ENCODE peak calls at places on chromosomes 2 and 18, in eight cellular contexts. F is myocyte; D is kidney tubule cell; N is stimulated activated CD4-positive, alpha-beta T cell treated with anti-CD3 and anti-CD28 coated beads, TNF-alpha, amount 100 ng/mL, for 1 hour; K is neuronal stem cell; T is AG09319; S is small intestine; Q is fibroblast of lung. C is an unnamed sample.

GRCh38 chr2:165815742-165816141 is 21.7 kb upstream of the GALNT3 start:
- DNase-seq in T (no peak), S (no peak), N (no peak), K (no peak), Q (no peak), F (no peak), D (no peak), C (no peak)

GRCh38 chr2:16080071-16080470 is 139.7 kb downstream of the MYCN start:
- DNase-seq in S (no peak), F (no peak), D (no peak), Q (no peak), K (no peak), T (no peak), N (no peak), C (no peak)

GRCh38 chr2:17520761-17521160 is 2.5 kb upstream of the RAD51AP2 start:
- DNase-seq in Q (no peak), T (no peak), D (no peak), K (no peak), N (no peak), S (no peak), F (no peak), C (no peak)

GRCh38 chr2:201633862-201634261 is 9.4 kb downstream of the TMEM237 start:
- DNase-seq in F (no peak), K (no peak), S (no peak), T (no peak), Q (no peak), D (no peak), N (no peak), C (no peak)

GRCh38 chr18:44474596-44474995 is 206.1 kb upstream of the SETBP1 start:
- DNase-seq in Q (no peak), K (no peak), N (no peak), F (no peak), S (no peak), T (no peak), D (no peak), C (no peak)

GRCh38 chr2:231531408-231532188 is 1.4 kb upstream of the NMUR1 start:
- DNase-seq in N (no peak), K (no peak), T (no peak), S (no peak), Q (peak), F (no peak), D (no peak), C (no peak)

GRCh38 chr18:2880473-2880872 is 33.7 kb downstream of the EMILIN2 start:
- DNase-seq in T (no peak), F (no peak), K (no peak), Q (no peak), N (no peak), S (no peak), D (no peak), C (no peak)

GRCh38 chr2:10028988-10029874 is 14.1 kb upstream of the KLF11 start:
- DNase-seq in K (no peak), D (no peak), F (no peak), T (no peak), N (no peak), Q (no peak), S (no peak), C (no peak)

GRCh38 chr2:200185575-200186103 is 120.9 kb upstream of the SPATS2L start:
- DNase-seq in Q (no peak), K (no peak), F (no peak), N (no peak), D (no peak), T (no peak), S (no peak), C (no peak)

GRCh38 chr2:65429799-65430514 is 2.4 kb downstream of the SPRED2 start:
- DNase-seq in N (no peak), K (no peak), Q (no peak), D (no peak), S (peak), T (no peak), F (no peak), C (no peak)

GRCh38 chr2:173963323-173963816 is 1.8 kb downstream of the SP3 start:
- DNase-seq in F (peak), Q (peak), K (no peak), N (no peak), D (peak), T (peak), S (peak), C (no peak)

GRCh38 chr2:241835605-241836004 is 23.1 kb downstream of the PDCD1 start:
- DNase-seq in F (peak), K (no peak), N (no peak), Q (no peak), D (no peak), S (no peak), T (no peak), C (no peak)

GRCh38 chr2:191171708-191172355 is 21.0 kb upstream of the STAT4 start:
- DNase-seq in F (peak), K (peak), S (no peak), D (peak), T (peak), N (no peak), Q (peak), C (no peak)

GRCh38 chr2:143139835-143140393 is 10.7 kb downstream of the ARHGAP15 start:
- DNase-seq in S (no peak), D (no peak), F (no peak), Q (no peak), T (no peak), K (no peak), N (no peak), C (no peak)

GRCh38 chr2:86649119-86649947 is 25.7 kb upstream of the RNF103 start:
- DNase-seq in F (no peak), N (no peak), D (peak), Q (no peak), T (no peak), S (peak), K (no peak), C (no peak)

GRCh38 chr2:238728322-238729260 is 119.3 kb upstream of the TWIST2 start:
- DNase-seq in Q (peak), D (no peak), T (peak), S (no peak), N (no peak), F (peak), K (no peak), C (no peak)

GRCh38 chr2:239762742-239763269 is 262.3 kb downstream of the NDUFA10 start:
- DNase-seq in F (peak), K (no peak), Q (no peak), D (no peak), N (no peak), T (no peak), S (no peak), C (no peak)

GRCh38 chr2:168348076-168348475 is 100.7 kb upstream of the STK39 start:
- DNase-seq in N (no peak), T (no peak), K (peak), F (peak), Q (peak), S (peak), D (peak), C (no peak)

GRCh38 chr18:6561029-6561861 is 146.5 kb upstream of the L3MBTL4 start:
- DNase-seq in T (no peak), K (no peak), D (no peak), S (no peak), Q (peak), N (no peak), F (no peak), C (no peak)

GRCh38 chr2:37997629-37998028 is 72.5 kb downstream of the RMDN2 start:
- DNase-seq in N (no peak), D (peak), T (no peak), F (peak), S (peak), K (no peak), Q (peak), C (no peak)

GRCh38 chr2:219571311-219572236 is at the start of gene OBSL1:
- DNase-seq in Q (peak), N (no peak), D (peak), F (peak), S (no peak), K (peak), T (peak), C (no peak)

GRCh38 chr2:232854082-232854481 is 16.0 kb upstream of the SNORC start:
- DNase-seq in D (peak), S (peak), Q (peak), K (no peak), T (peak), N (no peak), F (peak), C (no peak)

GRCh38 chr2:199316851-199317250 is 140.9 kb downstream of the SATB2 start:
- DNase-seq in N (no peak), Q (no peak), T (no peak), F (no peak), K (no peak), S (no peak), D (no peak), C (no peak)

GRCh38 chr2:120798569-120799215 is 63.0 kb downstream of the GLI2 start:
- DNase-seq in T (no peak), D (no peak), F (no peak), K (no peak), N (no peak), S (no peak), Q (no peak), C (no peak)

GRCh38 chr2:151771599-151772358 is 37.5 kb upstream of the NEB start:
- DNase-seq in Q (peak), S (no peak), K (no peak), D (no peak), F (peak), N (no peak), T (peak), C (no peak)

GRCh38 chr2:183242937-183243336 is 118.7 kb downstream of the NUP35 start:
- DNase-seq in D (peak), T (no peak), Q (peak), F (peak), K (no peak), S (no peak), N (no peak), C (no peak)

GRCh38 chr2:101788995-101789970 is 91.8 kb downstream of the MAP4K4 start:
- DNase-seq in D (peak), K (no peak), F (no peak), N (no peak), T (no peak), Q (no peak), S (peak), C (no peak)

GRCh38 chr18:57975805-57976204 is 68.2 kb upstream of the NEDD4L start:
- DNase-seq in D (peak), F (peak), K (no peak), S (peak), N (no peak), Q (no peak), T (no peak), C (no peak)

GRCh38 chr2:228762565-228762964 is 508.5 kb downstream of the PID1 start:
- DNase-seq in N (no peak), F (no peak), Q (no peak), D (no peak), T (no peak), S (no peak), K (no peak), C (no peak)

GRCh38 chr2:176612736-176613135 is 343.5 kb downstream of the MTX2 start:
- DNase-seq in K (no peak), S (no peak), F (no peak), N (no peak), Q (no peak), T (no peak), D (peak), C (no peak)

GRCh38 chr2:240401781-240402551 is 33.5 kb upstream of the GPC1 start:
- DNase-seq in K (no peak), N (no peak), F (no peak), Q (no peak), D (no peak), S (no peak), T (no peak), C (no peak)

GRCh38 chr2:165016772-165017411 is 61.6 kb upstream of the SLC38A11 start:
- DNase-seq in K (peak), D (peak), N (no peak), F (peak), S (no peak), Q (peak), T (no peak), C (no peak)

GRCh38 chr2:181364492-181365175 is 92.6 kb upstream of the ITGA4 start:
- DNase-seq in Q (no peak), T (no peak), D (no peak), F (peak), N (no peak), S (no peak), K (no peak), C (no peak)

GRCh38 chr2:196660264-196660663 is 20.7 kb downstream of the CCDC150 start:
- DNase-seq in N (no peak), Q (no peak), S (no peak), F (peak), T (no peak), K (no peak), D (peak), C (no peak)

GRCh38 chr2:49770919-49771318 is 616.6 kb upstream of the FSHR start:
- DNase-seq in T (no peak), K (peak), Q (no peak), F (no peak), N (no peak), D (peak), S (peak), C (no peak)

GRCh38 chr2:70124983-70125480 is 37.8 kb downstream of the PCBP1 start:
- DNase-seq in D (peak), N (peak), S (peak), K (no peak), Q (peak), F (peak), T (no peak), C (peak)

GRCh38 chr2:28626891-28627421 is 124.7 kb upstream of the PPP1CB start:
- DNase-seq in Q (peak), D (no peak), K (no peak), F (peak), T (no peak), S (no peak), N (no peak), C (no peak)

C was measured in activated T-helper 1 cell treated with Interleukin-2 at 50 U/mL for 16 hours.